ENCODE peak calls at places on chromosomes 4 and X, in six cellular contexts. One of them, this sample, is unnamed.

GRCh38 chr4:86043755-86044592 is 315.9 kb downstream of the MAPK10 start:
- ATAC-seq in A549: peak; percentile 75
- ATAC-seq in upper lobe of left lung: no peak
- ATAC-seq in HepG2: peak; percentile 68
- ATAC-seq in GM12878: peak; percentile 79
- ATAC-seq in K562: peak; percentile 84
- ATAC-seq in this sample: peak; percentile 62

GRCh38 chrX:14670819-14671218 is 141.5 kb downstream of the GLRA2 start:
- ATAC-seq in A549: no peak
- ATAC-seq in upper lobe of left lung: no peak
- ATAC-seq in HepG2: no peak
- ATAC-seq in GM12878: peak; percentile 75
- ATAC-seq in K562: no peak
- ATAC-seq in this sample: no peak

GRCh38 chr4:117692538-117692937 is 341.7 kb upstream of the NDST3 start:
- ATAC-seq in A549: no peak
- ATAC-seq in upper lobe of left lung: no peak
- ATAC-seq in HepG2: no peak
- ATAC-seq in GM12878: no peak
- ATAC-seq in K562: no peak
- ATAC-seq in this sample: no peak

GRCh38 chr4:152591361-152591760 is 55.5 kb upstream of the FBXW7 start:
- ATAC-seq in A549: no peak
- ATAC-seq in upper lobe of left lung: peak; percentile 58
- ATAC-seq in HepG2: peak; percentile 85
- ATAC-seq in GM12878: peak; percentile 61
- ATAC-seq in K562: peak; percentile 66
- ATAC-seq in this sample: peak; percentile 76

GRCh38 chr4:78083035-78083434 is 25.9 kb downstream of the FRAS1 start:
- ATAC-seq in A549: no peak
- ATAC-seq in upper lobe of left lung: no peak
- ATAC-seq in HepG2: no peak
- ATAC-seq in GM12878: no peak
- ATAC-seq in K562: no peak
- ATAC-seq in this sample: no peak

GRCh38 chr4:81722229-81722900 is 250.7 kb upstream of the RASGEF1B start:
- ATAC-seq in A549: no peak
- ATAC-seq in upper lobe of left lung: peak; percentile 37
- ATAC-seq in HepG2: no peak
- ATAC-seq in GM12878: no peak
- ATAC-seq in K562: no peak
- ATAC-seq in this sample: no peak

GRCh38 chrX:40479777-40480318 is 100.9 kb upstream of the ATP6AP2 start:
- ATAC-seq in A549: no peak
- ATAC-seq in upper lobe of left lung: no peak
- ATAC-seq in HepG2: no peak
- ATAC-seq in GM12878: no peak
- ATAC-seq in K562: peak; percentile 92
- ATAC-seq in this sample: no peak

GRCh38 chr4:41146716-41147506 is 67.4 kb downstream of the APBB2 start:
- ATAC-seq in A549: no peak
- ATAC-seq in upper lobe of left lung: no peak
- ATAC-seq in HepG2: no peak
- ATAC-seq in GM12878: no peak
- ATAC-seq in K562: no peak
- ATAC-seq in this sample: peak; percentile 48

GRCh38 chr4:129641179-129641578 is 545.2 kb downstream of the C4orf33 start:
- ATAC-seq in A549: peak; percentile 54
- ATAC-seq in upper lobe of left lung: no peak
- ATAC-seq in HepG2: peak; percentile 48
- ATAC-seq in GM12878: peak; percentile 82
- ATAC-seq in K562: no peak
- ATAC-seq in this sample: no peak

GRCh38 chrX:153564047-153564606 is 34.8 kb downstream of the CCNQ start:
- ATAC-seq in A549: no peak
- ATAC-seq in upper lobe of left lung: no peak
- ATAC-seq in HepG2: peak; percentile 81
- ATAC-seq in GM12878: no peak
- ATAC-seq in K562: peak; percentile 40
- ATAC-seq in this sample: no peak

GRCh38 chr4:23165669-23166068 is 472.9 kb downstream of the GBA3 start:
- ATAC-seq in A549: no peak
- ATAC-seq in upper lobe of left lung: no peak
- ATAC-seq in HepG2: no peak
- ATAC-seq in GM12878: no peak
- ATAC-seq in K562: no peak
- ATAC-seq in this sample: no peak

GRCh38 chr4:29805871-29806480 is 914.2 kb upstream of the PCDH7 start:
- ATAC-seq in A549: no peak
- ATAC-seq in upper lobe of left lung: no peak
- ATAC-seq in HepG2: no peak
- ATAC-seq in GM12878: no peak
- ATAC-seq in K562: no peak
- ATAC-seq in this sample: no peak

GRCh38 chrX:101550362-101550761 is at the start of gene ARMCX1:
- ATAC-seq in A549: peak; percentile 85
- ATAC-seq in upper lobe of left lung: peak; percentile 90
- ATAC-seq in HepG2: no peak
- ATAC-seq in GM12878: no peak
- ATAC-seq in K562: peak; percentile 73
- ATAC-seq in this sample: peak; percentile 95

GRCh38 chr4:6290769-6291547 is 21.3 kb downstream of the WFS1 start:
- ATAC-seq in A549: peak; percentile 34
- ATAC-seq in upper lobe of left lung: no peak
- ATAC-seq in HepG2: peak; percentile 36
- ATAC-seq in GM12878: no peak
- ATAC-seq in K562: no peak
- ATAC-seq in this sample: peak; percentile 6

GRCh38 chr4:177802149-177802548 is 359.9 kb upstream of the AGA start:
- ATAC-seq in A549: no peak
- ATAC-seq in upper lobe of left lung: no peak
- ATAC-seq in HepG2: no peak
- ATAC-seq in GM12878: no peak
- ATAC-seq in K562: no peak
- ATAC-seq in this sample: no peak
- TF ChIP-seq EP300 in A549: no peak
- TF ChIP-seq EP300 in upper lobe of left lung: no peak
- TF ChIP-seq EP300 in HepG2: no peak
- TF ChIP-seq EP300 in GM12878: no peak
- TF ChIP-seq EP300 in K562: no peak
- TF ChIP-seq EP300 in this sample: no peak

DNA sequence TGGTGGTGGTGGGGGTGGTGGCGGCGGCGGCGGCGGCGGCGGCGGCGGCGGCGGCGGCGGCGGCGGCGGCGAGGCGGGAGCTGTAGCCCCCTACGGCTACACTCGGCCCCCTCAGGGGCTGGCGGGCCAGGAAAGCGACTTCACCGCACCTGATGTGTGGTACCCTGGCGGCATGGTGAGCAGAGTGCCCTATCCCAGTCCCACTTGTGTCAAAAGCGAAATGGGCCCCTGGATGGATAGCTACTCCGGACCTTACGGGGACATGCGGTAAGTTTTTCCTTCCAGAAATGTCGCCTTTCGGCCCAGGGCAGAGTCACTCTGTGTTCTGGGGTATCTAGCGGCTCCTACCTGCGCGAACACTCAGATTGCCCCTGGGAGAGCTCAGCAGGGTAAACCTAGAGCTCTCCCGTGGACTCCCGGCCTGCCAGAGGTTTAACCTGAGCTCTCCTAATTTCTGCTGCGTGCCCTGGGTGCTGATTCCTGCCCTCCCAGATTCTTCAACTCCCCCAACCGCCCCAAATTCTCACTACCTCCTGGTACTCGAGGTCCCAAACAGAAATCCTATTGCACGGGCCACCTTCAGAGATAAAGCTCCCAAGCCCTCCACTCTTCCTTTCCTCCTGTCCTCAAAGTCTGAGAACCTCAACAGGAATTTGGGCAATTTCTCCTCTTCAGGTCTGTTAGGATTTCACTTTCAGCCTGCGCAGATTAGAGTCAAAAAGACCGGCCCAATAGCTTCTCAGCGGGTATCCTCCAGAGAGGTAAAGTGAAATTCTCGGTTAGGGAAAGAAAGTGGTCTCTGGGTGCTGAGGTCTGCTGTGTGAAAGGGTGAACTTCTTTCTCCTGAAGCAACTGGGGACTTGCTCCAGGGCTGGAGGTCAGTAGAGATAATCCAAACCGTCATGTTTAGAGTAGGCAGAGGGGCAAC is 2.9 kb downstream of the AR start:
- ATAC-seq in A549: no peak
- ATAC-seq in upper lobe of left lung: no peak
- ATAC-seq in HepG2: no peak
- ATAC-seq in GM12878: no peak
- ATAC-seq in K562: no peak
- ATAC-seq in this sample: no peak
- H3K4me3 ChIP-seq in A549: peak overlapping the region; percentile 59
- H3K4me3 ChIP-seq in upper lobe of left lung: peak overlapping the region; percentile 55
- H3K4me3 ChIP-seq in HepG2: no peak overlapping the region
- H3K4me3 ChIP-seq in GM12878: no peak overlapping the region
- H3K4me3 ChIP-seq in K562: no peak overlapping the region
- H3K4me3 ChIP-seq in this sample: peak overlapping the region; percentile 43

GRCh38 chr4:38857354-38858096 is 908 bp upstream of the TLR6 start:
- ATAC-seq in A549: peak; percentile 93
- ATAC-seq in upper lobe of left lung: peak; percentile 89
- ATAC-seq in HepG2: no peak
- ATAC-seq in GM12878: peak; percentile 78
- ATAC-seq in K562: peak; percentile 73
- ATAC-seq in this sample: peak; percentile 89
- H3K4me1 ChIP-seq in A549: peaks cover 14% of the 10 kb centered on the region
- H3K4me1 ChIP-seq in upper lobe of left lung: peaks cover 13% of the 10 kb centered on the region
- H3K4me1 ChIP-seq in HepG2: peaks cover 12% of the 10 kb centered on the region
- H3K4me1 ChIP-seq in GM12878: peaks cover 14% of the 10 kb centered on the region
- H3K4me1 ChIP-seq in K562: peaks cover 20% of the 10 kb centered on the region
- H3K4me1 ChIP-seq in this sample: no peaks in the 10 kb centered on the region

DNA sequence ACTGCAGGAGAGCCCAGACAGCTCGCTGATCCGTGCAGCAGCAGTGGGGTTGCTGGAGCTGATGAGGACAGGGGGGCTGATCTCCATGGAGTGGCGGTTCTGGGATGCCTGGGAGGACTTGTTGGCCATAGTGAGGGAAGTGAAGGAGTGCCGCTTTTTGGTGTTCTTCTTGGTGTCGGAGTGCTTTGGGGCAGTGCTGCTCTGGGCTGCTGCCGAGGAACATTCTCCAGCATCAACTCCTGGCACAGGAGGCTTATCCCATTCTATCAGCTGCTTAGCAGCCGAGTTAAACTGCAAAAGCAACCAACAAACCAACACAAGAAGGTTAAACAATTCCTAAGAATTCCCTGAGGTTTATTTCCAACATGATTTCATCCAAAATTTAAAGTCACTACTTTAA is 126.3 kb upstream of the CBR4 start:
- ATAC-seq in A549: no peak
- ATAC-seq in upper lobe of left lung: no peak
- ATAC-seq in HepG2: no peak
- ATAC-seq in GM12878: no peak
- ATAC-seq in K562: no peak
- ATAC-seq in this sample: no peak
- TF ChIP-seq EP300 in A549: no peak
- TF ChIP-seq EP300 in upper lobe of left lung: no peak
- TF ChIP-seq EP300 in HepG2: no peak
- TF ChIP-seq EP300 in GM12878: no peak
- TF ChIP-seq EP300 in K562: no peak
- TF ChIP-seq EP300 in this sample: no peak

GRCh38 chr4:51890760-51891159 is 47.8 kb downstream of the DCUN1D4 start:
- ATAC-seq in A549: no peak
- ATAC-seq in upper lobe of left lung: no peak
- ATAC-seq in HepG2: no peak
- ATAC-seq in GM12878: no peak
- ATAC-seq in K562: no peak
- ATAC-seq in this sample: no peak

GRCh38 chr4:51884055-51884454 is 41.1 kb downstream of the DCUN1D4 start:
- ATAC-seq in A549: no peak
- ATAC-seq in upper lobe of left lung: no peak
- ATAC-seq in HepG2: no peak
- ATAC-seq in GM12878: no peak
- ATAC-seq in K562: no peak
- ATAC-seq in this sample: no peak

GRCh38 chr4:51884606-51885005 is 41.7 kb downstream of the DCUN1D4 start:
- ATAC-seq in A549: no peak
- ATAC-seq in upper lobe of left lung: no peak
- ATAC-seq in HepG2: no peak
- ATAC-seq in GM12878: no peak
- ATAC-seq in K562: no peak
- ATAC-seq in this sample: no peak

GRCh38 chr4:51880016-51880915 is 37.3 kb downstream of the DCUN1D4 start:
- ATAC-seq in A549: no peak
- ATAC-seq in upper lobe of left lung: no peak
- ATAC-seq in HepG2: peak; percentile 97
- ATAC-seq in GM12878: no peak
- ATAC-seq in K562: no peak
- ATAC-seq in this sample: no peak

GRCh38 chr4:51885371-51885770 is 42.4 kb downstream of the DCUN1D4 start:
- ATAC-seq in A549: peak; percentile 73
- ATAC-seq in upper lobe of left lung: no peak
- ATAC-seq in HepG2: peak; percentile 58
- ATAC-seq in GM12878: peak; percentile 70
- ATAC-seq in K562: peak; percentile 72
- ATAC-seq in this sample: no peak
- H3K4me3 ChIP-seq in A549: no peak overlapping the region
- H3K4me3 ChIP-seq in upper lobe of left lung: no peak overlapping the region
- H3K4me3 ChIP-seq in HepG2: no peak overlapping the region
- H3K4me3 ChIP-seq in GM12878: no peak overlapping the region
- H3K4me3 ChIP-seq in K562: no peak overlapping the region
- H3K4me3 ChIP-seq in this sample: no peak overlapping the region

GRCh38 chr4:165330666-165331065 is 3.2 kb downstream of the MSMO1 start:
- ATAC-seq in A549: no peak
- ATAC-seq in upper lobe of left lung: no peak
- ATAC-seq in HepG2: no peak
- ATAC-seq in GM12878: no peak
- ATAC-seq in K562: no peak
- ATAC-seq in this sample: no peak
- H3K4me1 ChIP-seq in A549: peaks cover 21% of the 10 kb centered on the region
- H3K4me1 ChIP-seq in upper lobe of left lung: peaks cover 29% of the 10 kb centered on the region
- H3K4me1 ChIP-seq in HepG2: peaks cover 62% of the 10 kb centered on the region
- H3K4me1 ChIP-seq in GM12878: peaks cover 4% of the 10 kb centered on the region
- H3K4me1 ChIP-seq in K562: peaks cover 17% of the 10 kb centered on the region
- H3K4me1 ChIP-seq in this sample: no peaks in the 10 kb centered on the region

GRCh38 chrX:19863237-19864223 is 23.9 kb downstream of the SH3KBP1 start:
- ATAC-seq in A549: no peak
- ATAC-seq in upper lobe of left lung: no peak
- ATAC-seq in HepG2: no peak
- ATAC-seq in GM12878: peak; percentile 70
- ATAC-seq in K562: no peak
- ATAC-seq in this sample: no peak
- TF ChIP-seq EP300 in A549: no peak
- TF ChIP-seq EP300 in upper lobe of left lung: no peak
- TF ChIP-seq EP300 in HepG2: no peak
- TF ChIP-seq EP300 in GM12878: peak; percentile 69
- TF ChIP-seq EP300 in K562: no peak
- TF ChIP-seq EP300 in this sample: no peak

GRCh38 chr4:35934370-35934981 is 309.8 kb downstream of the ARAP2 start:
- ATAC-seq in A549: no peak
- ATAC-seq in upper lobe of left lung: no peak
- ATAC-seq in HepG2: no peak
- ATAC-seq in GM12878: peak; percentile 46
- ATAC-seq in K562: no peak
- ATAC-seq in this sample: no peak
- H3K4me3 ChIP-seq in A549: no peak overlapping the region
- H3K4me3 ChIP-seq in upper lobe of left lung: no peak overlapping the region
- H3K4me3 ChIP-seq in HepG2: no peak overlapping the region
- H3K4me3 ChIP-seq in GM12878: no peak overlapping the region
- H3K4me3 ChIP-seq in K562: no peak overlapping the region
- H3K4me3 ChIP-seq in this sample: no peak overlapping the region

GRCh38 chrX:54817220-54817820 is 9.8 kb downstream of the MAGED2 start:
- ATAC-seq in A549: no peak
- ATAC-seq in upper lobe of left lung: peak; percentile 11
- ATAC-seq in HepG2: peak; percentile 44
- ATAC-seq in GM12878: no peak
- ATAC-seq in K562: no peak
- ATAC-seq in this sample: no peak
- H3K4me1 ChIP-seq in A549: no peaks in the 10 kb centered on the region
- H3K4me1 ChIP-seq in upper lobe of left lung: no peaks in the 10 kb centered on the region
- H3K4me1 ChIP-seq in HepG2: no peaks in the 10 kb centered on the region
- H3K4me1 ChIP-seq in GM12878: no peaks in the 10 kb centered on the region
- H3K4me1 ChIP-seq in K562: no peaks in the 10 kb centered on the region
- H3K4me1 ChIP-seq in this sample: no peaks in the 10 kb centered on the region

This sample was measured in gastroesophageal sphincter.